ENCODE peak calls at places on chromosomes 7 and 10, in nine cellular contexts. One of them, this sample, is unnamed.

GRCh38 chr10:22693371-22693784 is 21.0 kb downstream of the PIP4K2A start:
- DNase-seq in ascending aorta: no peak
- DNase-seq in tibial artery: no peak
- DNase-seq in effector memory CD4-positive, alpha-beta T cell: no peak
- DNase-seq in NCI-H1105 treated with DMSO at 0.1 percent for 48 hours: no peak
- DNase-seq in substantia nigra: no peak
- DNase-seq in ACHN: peak
- DNase-seq in stimulated activated CD8-positive, alpha-beta memory T cell treated with anti-CD3 and anti-CD28 coated beads, Interleukin-2, amount 100 ng/mL, for 48 hours: no peak
- DNase-seq in T-helper 9 cell: no peak
- DNase-seq in this sample: no peak

GRCh38 chr7:82629583-82629982 is 186.0 kb upstream of the CACNA2D1 start:
- DNase-seq in ascending aorta: no peak
- DNase-seq in tibial artery: no peak
- DNase-seq in effector memory CD4-positive, alpha-beta T cell: no peak
- DNase-seq in NCI-H1105 treated with DMSO at 0.1 percent for 48 hours: no peak
- DNase-seq in substantia nigra: no peak
- DNase-seq in ACHN: no peak
- DNase-seq in stimulated activated CD8-positive, alpha-beta memory T cell treated with anti-CD3 and anti-CD28 coated beads, Interleukin-2, amount 100 ng/mL, for 48 hours: no peak
- DNase-seq in T-helper 9 cell: no peak
- DNase-seq in this sample: no peak

GRCh38 chr7:91759205-91759863 is 121.2 kb downstream of the MTERF1 start:
- DNase-seq in ascending aorta: no peak
- DNase-seq in tibial artery: no peak
- DNase-seq in effector memory CD4-positive, alpha-beta T cell: no peak
- DNase-seq in NCI-H1105 treated with DMSO at 0.1 percent for 48 hours: no peak
- DNase-seq in substantia nigra: no peak
- DNase-seq in ACHN: no peak
- DNase-seq in stimulated activated CD8-positive, alpha-beta memory T cell treated with anti-CD3 and anti-CD28 coated beads, Interleukin-2, amount 100 ng/mL, for 48 hours: no peak
- DNase-seq in T-helper 9 cell: no peak
- DNase-seq in this sample: peak

GRCh38 chr7:44073664-44074348 is 8.4 kb upstream of the PGAM2 start:
- DNase-seq in ascending aorta: peak
- DNase-seq in tibial artery: peak
- DNase-seq in effector memory CD4-positive, alpha-beta T cell: no peak
- DNase-seq in NCI-H1105 treated with DMSO at 0.1 percent for 48 hours: no peak
- DNase-seq in substantia nigra: peak
- DNase-seq in ACHN: no peak
- DNase-seq in stimulated activated CD8-positive, alpha-beta memory T cell treated with anti-CD3 and anti-CD28 coated beads, Interleukin-2, amount 100 ng/mL, for 48 hours: peak
- DNase-seq in T-helper 9 cell: no peak
- DNase-seq in this sample: no peak

GRCh38 chr7:156668130-156668741 is 27.7 kb downstream of the RNF32 start:
- DNase-seq in ascending aorta: no peak
- DNase-seq in tibial artery: no peak
- DNase-seq in effector memory CD4-positive, alpha-beta T cell: no peak
- DNase-seq in NCI-H1105 treated with DMSO at 0.1 percent for 48 hours: no peak
- DNase-seq in substantia nigra: no peak
- DNase-seq in ACHN: no peak
- DNase-seq in stimulated activated CD8-positive, alpha-beta memory T cell treated with anti-CD3 and anti-CD28 coated beads, Interleukin-2, amount 100 ng/mL, for 48 hours: no peak
- DNase-seq in T-helper 9 cell: no peak
- DNase-seq in this sample: no peak

GRCh38 chr10:59724098-59724938 is 14.7 kb upstream of the SLC16A9 start:
- DNase-seq in ascending aorta: no peak
- DNase-seq in tibial artery: no peak
- DNase-seq in effector memory CD4-positive, alpha-beta T cell: no peak
- DNase-seq in NCI-H1105 treated with DMSO at 0.1 percent for 48 hours: no peak
- DNase-seq in substantia nigra: no peak
- DNase-seq in ACHN: no peak
- DNase-seq in stimulated activated CD8-positive, alpha-beta memory T cell treated with anti-CD3 and anti-CD28 coated beads, Interleukin-2, amount 100 ng/mL, for 48 hours: no peak
- DNase-seq in T-helper 9 cell: no peak
- DNase-seq in this sample: no peak

GRCh38 chr7:108062250-108063014 is 59.5 kb upstream of the LAMB1 start:
- DNase-seq in ascending aorta: no peak
- DNase-seq in tibial artery: no peak
- DNase-seq in effector memory CD4-positive, alpha-beta T cell: no peak
- DNase-seq in NCI-H1105 treated with DMSO at 0.1 percent for 48 hours: no peak
- DNase-seq in substantia nigra: no peak
- DNase-seq in ACHN: no peak
- DNase-seq in stimulated activated CD8-positive, alpha-beta memory T cell treated with anti-CD3 and anti-CD28 coated beads, Interleukin-2, amount 100 ng/mL, for 48 hours: no peak
- DNase-seq in T-helper 9 cell: no peak
- DNase-seq in this sample: no peak

GRCh38 chr7:106166651-106167342 is 54.7 kb upstream of the SYPL1 start:
- DNase-seq in ascending aorta: no peak
- DNase-seq in tibial artery: no peak
- DNase-seq in effector memory CD4-positive, alpha-beta T cell: peak
- DNase-seq in NCI-H1105 treated with DMSO at 0.1 percent for 48 hours: peak
- DNase-seq in substantia nigra: peak
- DNase-seq in ACHN: peak
- DNase-seq in stimulated activated CD8-positive, alpha-beta memory T cell treated with anti-CD3 and anti-CD28 coated beads, Interleukin-2, amount 100 ng/mL, for 48 hours: no peak
- DNase-seq in T-helper 9 cell: peak
- DNase-seq in this sample: peak

GRCh38 chr7:71705217-71705616 is 573.3 kb downstream of the GALNT17 start:
- DNase-seq in ascending aorta: no peak
- DNase-seq in tibial artery: no peak
- DNase-seq in effector memory CD4-positive, alpha-beta T cell: no peak
- DNase-seq in NCI-H1105 treated with DMSO at 0.1 percent for 48 hours: no peak
- DNase-seq in substantia nigra: no peak
- DNase-seq in ACHN: no peak
- DNase-seq in stimulated activated CD8-positive, alpha-beta memory T cell treated with anti-CD3 and anti-CD28 coated beads, Interleukin-2, amount 100 ng/mL, for 48 hours: no peak
- DNase-seq in T-helper 9 cell: no peak
- DNase-seq in this sample: no peak

GRCh38 chr7:2452074-2452507 is 24.1 kb downstream of the GRIFIN start:
- DNase-seq in ascending aorta: no peak
- DNase-seq in tibial artery: no peak
- DNase-seq in effector memory CD4-positive, alpha-beta T cell: no peak
- DNase-seq in NCI-H1105 treated with DMSO at 0.1 percent for 48 hours: no peak
- DNase-seq in substantia nigra: no peak
- DNase-seq in ACHN: no peak
- DNase-seq in stimulated activated CD8-positive, alpha-beta memory T cell treated with anti-CD3 and anti-CD28 coated beads, Interleukin-2, amount 100 ng/mL, for 48 hours: no peak
- DNase-seq in T-helper 9 cell: no peak
- DNase-seq in this sample: no peak

GRCh38 chr10:43128331-43128730 is 9.9 kb upstream of the CSGALNACT2 start:
- DNase-seq in ascending aorta: no peak
- DNase-seq in tibial artery: no peak
- DNase-seq in effector memory CD4-positive, alpha-beta T cell: no peak
- DNase-seq in NCI-H1105 treated with DMSO at 0.1 percent for 48 hours: no peak
- DNase-seq in substantia nigra: no peak
- DNase-seq in ACHN: peak
- DNase-seq in stimulated activated CD8-positive, alpha-beta memory T cell treated with anti-CD3 and anti-CD28 coated beads, Interleukin-2, amount 100 ng/mL, for 48 hours: no peak
- DNase-seq in T-helper 9 cell: no peak
- DNase-seq in this sample: no peak

GRCh38 chr7:98360221-98361124 is 40.4 kb downstream of the BAIAP2L1 start:
- DNase-seq in ascending aorta: no peak
- DNase-seq in tibial artery: no peak
- DNase-seq in effector memory CD4-positive, alpha-beta T cell: no peak
- DNase-seq in NCI-H1105 treated with DMSO at 0.1 percent for 48 hours: no peak
- DNase-seq in substantia nigra: no peak
- DNase-seq in ACHN: peak
- DNase-seq in stimulated activated CD8-positive, alpha-beta memory T cell treated with anti-CD3 and anti-CD28 coated beads, Interleukin-2, amount 100 ng/mL, for 48 hours: no peak
- DNase-seq in T-helper 9 cell: no peak
- DNase-seq in this sample: no peak

GRCh38 chr10:88791924-88792323 is 10.6 kb upstream of the LIPM start:
- DNase-seq in ascending aorta: no peak
- DNase-seq in tibial artery: no peak
- DNase-seq in effector memory CD4-positive, alpha-beta T cell: no peak
- DNase-seq in NCI-H1105 treated with DMSO at 0.1 percent for 48 hours: no peak
- DNase-seq in substantia nigra: no peak
- DNase-seq in ACHN: peak
- DNase-seq in stimulated activated CD8-positive, alpha-beta memory T cell treated with anti-CD3 and anti-CD28 coated beads, Interleukin-2, amount 100 ng/mL, for 48 hours: no peak
- DNase-seq in T-helper 9 cell: no peak
- DNase-seq in this sample: no peak

GRCh38 chr10:129809841-129810240 is 154.2 kb downstream of the EBF3 start:
- DNase-seq in ascending aorta: no peak
- DNase-seq in tibial artery: no peak
- DNase-seq in effector memory CD4-positive, alpha-beta T cell: no peak
- DNase-seq in NCI-H1105 treated with DMSO at 0.1 percent for 48 hours: no peak
- DNase-seq in substantia nigra: no peak
- DNase-seq in ACHN: no peak
- DNase-seq in stimulated activated CD8-positive, alpha-beta memory T cell treated with anti-CD3 and anti-CD28 coated beads, Interleukin-2, amount 100 ng/mL, for 48 hours: no peak
- DNase-seq in T-helper 9 cell: no peak
- DNase-seq in this sample: no peak

GRCh38 chr7:148276291-148277041 is 314.1 kb upstream of the C7orf33 start:
- DNase-seq in ascending aorta: no peak
- DNase-seq in tibial artery: no peak
- DNase-seq in effector memory CD4-positive, alpha-beta T cell: no peak
- DNase-seq in NCI-H1105 treated with DMSO at 0.1 percent for 48 hours: no peak
- DNase-seq in substantia nigra: no peak
- DNase-seq in ACHN: no peak
- DNase-seq in stimulated activated CD8-positive, alpha-beta memory T cell treated with anti-CD3 and anti-CD28 coated beads, Interleukin-2, amount 100 ng/mL, for 48 hours: no peak
- DNase-seq in T-helper 9 cell: no peak
- DNase-seq in this sample: no peak

GRCh38 chr10:10785627-10786333 is 231.9 kb upstream of the CELF2 start:
- DNase-seq in ascending aorta: no peak
- DNase-seq in tibial artery: no peak
- DNase-seq in effector memory CD4-positive, alpha-beta T cell: no peak
- DNase-seq in NCI-H1105 treated with DMSO at 0.1 percent for 48 hours: no peak
- DNase-seq in substantia nigra: no peak
- DNase-seq in ACHN: peak
- DNase-seq in stimulated activated CD8-positive, alpha-beta memory T cell treated with anti-CD3 and anti-CD28 coated beads, Interleukin-2, amount 100 ng/mL, for 48 hours: no peak
- DNase-seq in T-helper 9 cell: no peak
- DNase-seq in this sample: no peak

GRCh38 chr7:136496526-136496925 is 371.9 kb upstream of the CHRM2 start:
- DNase-seq in ascending aorta: no peak
- DNase-seq in tibial artery: no peak
- DNase-seq in effector memory CD4-positive, alpha-beta T cell: no peak
- DNase-seq in NCI-H1105 treated with DMSO at 0.1 percent for 48 hours: no peak
- DNase-seq in substantia nigra: peak
- DNase-seq in ACHN: no peak
- DNase-seq in stimulated activated CD8-positive, alpha-beta memory T cell treated with anti-CD3 and anti-CD28 coated beads, Interleukin-2, amount 100 ng/mL, for 48 hours: no peak
- DNase-seq in T-helper 9 cell: no peak
- DNase-seq in this sample: no peak

GRCh38 chr7:112201421-112201820 is 4.8 kb downstream of the DOCK4 start:
- DNase-seq in ascending aorta: no peak
- DNase-seq in tibial artery: no peak
- DNase-seq in effector memory CD4-positive, alpha-beta T cell: no peak
- DNase-seq in NCI-H1105 treated with DMSO at 0.1 percent for 48 hours: no peak
- DNase-seq in substantia nigra: no peak
- DNase-seq in ACHN: no peak
- DNase-seq in stimulated activated CD8-positive, alpha-beta memory T cell treated with anti-CD3 and anti-CD28 coated beads, Interleukin-2, amount 100 ng/mL, for 48 hours: no peak
- DNase-seq in T-helper 9 cell: no peak
- DNase-seq in this sample: no peak

GRCh38 chr7:95798401-95798930 is 26.1 kb downstream of the DYNC1I1 start:
- DNase-seq in ascending aorta: no peak
- DNase-seq in tibial artery: no peak
- DNase-seq in effector memory CD4-positive, alpha-beta T cell: no peak
- DNase-seq in NCI-H1105 treated with DMSO at 0.1 percent for 48 hours: peak
- DNase-seq in substantia nigra: no peak
- DNase-seq in ACHN: no peak
- DNase-seq in stimulated activated CD8-positive, alpha-beta memory T cell treated with anti-CD3 and anti-CD28 coated beads, Interleukin-2, amount 100 ng/mL, for 48 hours: no peak
- DNase-seq in T-helper 9 cell: no peak
- DNase-seq in this sample: peak

GRCh38 chr7:100829150-100829716 is 1.9 kb upstream of the EPHB4 start:
- DNase-seq in ascending aorta: no peak
- DNase-seq in tibial artery: no peak
- DNase-seq in effector memory CD4-positive, alpha-beta T cell: no peak
- DNase-seq in NCI-H1105 treated with DMSO at 0.1 percent for 48 hours: no peak
- DNase-seq in substantia nigra: no peak
- DNase-seq in ACHN: no peak
- DNase-seq in stimulated activated CD8-positive, alpha-beta memory T cell treated with anti-CD3 and anti-CD28 coated beads, Interleukin-2, amount 100 ng/mL, for 48 hours: no peak
- DNase-seq in T-helper 9 cell: no peak
- DNase-seq in this sample: no peak

GRCh38 chr7:42947531-42947930 is 15.4 kb downstream of the MRPL32 start:
- DNase-seq in ascending aorta: no peak
- DNase-seq in tibial artery: no peak
- DNase-seq in effector memory CD4-positive, alpha-beta T cell: no peak
- DNase-seq in NCI-H1105 treated with DMSO at 0.1 percent for 48 hours: no peak
- DNase-seq in substantia nigra: no peak
- DNase-seq in ACHN: no peak
- DNase-seq in stimulated activated CD8-positive, alpha-beta memory T cell treated with anti-CD3 and anti-CD28 coated beads, Interleukin-2, amount 100 ng/mL, for 48 hours: no peak
- DNase-seq in T-helper 9 cell: no peak
- DNase-seq in this sample: no peak

GRCh38 chr10:77832243-77832642 is 94.3 kb downstream of the DLG5 start:
- DNase-seq in ascending aorta: no peak
- DNase-seq in tibial artery: no peak
- DNase-seq in effector memory CD4-positive, alpha-beta T cell: peak
- DNase-seq in NCI-H1105 treated with DMSO at 0.1 percent for 48 hours: no peak
- DNase-seq in substantia nigra: no peak
- DNase-seq in ACHN: no peak
- DNase-seq in stimulated activated CD8-positive, alpha-beta memory T cell treated with anti-CD3 and anti-CD28 coated beads, Interleukin-2, amount 100 ng/mL, for 48 hours: no peak
- DNase-seq in T-helper 9 cell: peak
- DNase-seq in this sample: no peak

GRCh38 chr7:75743455-75743859 is 4.7 kb upstream of the HIP1 start:
- DNase-seq in ascending aorta: no peak
- DNase-seq in tibial artery: no peak
- DNase-seq in effector memory CD4-positive, alpha-beta T cell: no peak
- DNase-seq in NCI-H1105 treated with DMSO at 0.1 percent for 48 hours: no peak
- DNase-seq in substantia nigra: no peak
- DNase-seq in ACHN: no peak
- DNase-seq in stimulated activated CD8-positive, alpha-beta memory T cell treated with anti-CD3 and anti-CD28 coated beads, Interleukin-2, amount 100 ng/mL, for 48 hours: no peak
- DNase-seq in T-helper 9 cell: no peak
- DNase-seq in this sample: no peak

GRCh38 chr7:132580717-132581285 is 4.5 kb upstream of the PLXNA4 start:
- DNase-seq in ascending aorta: no peak
- DNase-seq in tibial artery: peak
- DNase-seq in effector memory CD4-positive, alpha-beta T cell: peak
- DNase-seq in NCI-H1105 treated with DMSO at 0.1 percent for 48 hours: peak
- DNase-seq in substantia nigra: peak
- DNase-seq in ACHN: peak
- DNase-seq in stimulated activated CD8-positive, alpha-beta memory T cell treated with anti-CD3 and anti-CD28 coated beads, Interleukin-2, amount 100 ng/mL, for 48 hours: peak
- DNase-seq in T-helper 9 cell: peak
- DNase-seq in this sample: peak

GRCh38 chr10:114590983-114591382 is 67.1 kb downstream of the ABLIM1 start:
- DNase-seq in ascending aorta: no peak
- DNase-seq in tibial artery: no peak
- DNase-seq in effector memory CD4-positive, alpha-beta T cell: no peak
- DNase-seq in NCI-H1105 treated with DMSO at 0.1 percent for 48 hours: no peak
- DNase-seq in substantia nigra: no peak
- DNase-seq in ACHN: no peak
- DNase-seq in stimulated activated CD8-positive, alpha-beta memory T cell treated with anti-CD3 and anti-CD28 coated beads, Interleukin-2, amount 100 ng/mL, for 48 hours: no peak
- DNase-seq in T-helper 9 cell: no peak
- DNase-seq in this sample: no peak